ENCODE peak calls at places on chromosomes 11 and 22, in six cellular contexts. One of them, this sample, is unnamed.

GRCh38 chr11:119615003-119615878 is 113.8 kb downstream of the NECTIN1 start:
- DNase-seq in activated naive CD4-positive, alpha-beta T cell treated with anti-CD3 and anti-CD28 coated beads, Interleukin-2, amount 50 U/mL, for 16 hours: no peak
- DNase-seq in HuH-7.5: no peak
- DNase-seq in naive thymus-derived CD8-positive, alpha-beta T cell: no peak
- DNase-seq in stimulated activated CD4-positive, alpha-beta T cell treated with anti-CD3 and anti-CD28 coated beads, TNF-alpha, amount 100 ng/mL, for 48 hours: no peak
- DNase-seq in NCI-H1436 treated with DMSO at 0.1 percent for 48 hours: no peak
- DNase-seq in this sample: peak

GRCh38 chr11:92245700-92246270 is 21.2 kb downstream of the FAT3 start:
- DNase-seq in naive thymus-derived CD8-positive, alpha-beta T cell: no peak
- DNase-seq in HuH-7.5: no peak
- DNase-seq in stimulated activated CD4-positive, alpha-beta T cell treated with anti-CD3 and anti-CD28 coated beads, TNF-alpha, amount 100 ng/mL, for 48 hours: no peak
- DNase-seq in activated naive CD4-positive, alpha-beta T cell treated with anti-CD3 and anti-CD28 coated beads, Interleukin-2, amount 50 U/mL, for 16 hours: no peak
- DNase-seq in NCI-H1436 treated with DMSO at 0.1 percent for 48 hours: no peak
- DNase-seq in this sample: no peak

GRCh38 chr22:37321288-37321687 is 39.0 kb downstream of the CYTH4 start:
- DNase-seq in HuH-7.5: no peak
- DNase-seq in naive thymus-derived CD8-positive, alpha-beta T cell: no peak
- DNase-seq in stimulated activated CD4-positive, alpha-beta T cell treated with anti-CD3 and anti-CD28 coated beads, TNF-alpha, amount 100 ng/mL, for 48 hours: no peak
- DNase-seq in NCI-H1436 treated with DMSO at 0.1 percent for 48 hours: no peak
- DNase-seq in activated naive CD4-positive, alpha-beta T cell treated with anti-CD3 and anti-CD28 coated beads, Interleukin-2, amount 50 U/mL, for 16 hours: no peak
- DNase-seq in this sample: no peak

GRCh38 chr11:15967966-15968365 is 388.4 kb downstream of the SOX6 start:
- DNase-seq in HuH-7.5: no peak
- DNase-seq in NCI-H1436 treated with DMSO at 0.1 percent for 48 hours: no peak
- DNase-seq in naive thymus-derived CD8-positive, alpha-beta T cell: no peak
- DNase-seq in stimulated activated CD4-positive, alpha-beta T cell treated with anti-CD3 and anti-CD28 coated beads, TNF-alpha, amount 100 ng/mL, for 48 hours: no peak
- DNase-seq in activated naive CD4-positive, alpha-beta T cell treated with anti-CD3 and anti-CD28 coated beads, Interleukin-2, amount 50 U/mL, for 16 hours: no peak
- DNase-seq in this sample: no peak

GRCh38 chr11:4763096-4763495 is 6.6 kb downstream of the OR51F1 start:
- DNase-seq in HuH-7.5: no peak
- DNase-seq in stimulated activated CD4-positive, alpha-beta T cell treated with anti-CD3 and anti-CD28 coated beads, TNF-alpha, amount 100 ng/mL, for 48 hours: no peak
- DNase-seq in activated naive CD4-positive, alpha-beta T cell treated with anti-CD3 and anti-CD28 coated beads, Interleukin-2, amount 50 U/mL, for 16 hours: no peak
- DNase-seq in naive thymus-derived CD8-positive, alpha-beta T cell: no peak
- DNase-seq in NCI-H1436 treated with DMSO at 0.1 percent for 48 hours: no peak
- DNase-seq in this sample: peak

GRCh38 chr11:19849107-19849789 is 136.6 kb downstream of the NAV2 start:
- DNase-seq in naive thymus-derived CD8-positive, alpha-beta T cell: no peak
- DNase-seq in activated naive CD4-positive, alpha-beta T cell treated with anti-CD3 and anti-CD28 coated beads, Interleukin-2, amount 50 U/mL, for 16 hours: no peak
- DNase-seq in stimulated activated CD4-positive, alpha-beta T cell treated with anti-CD3 and anti-CD28 coated beads, TNF-alpha, amount 100 ng/mL, for 48 hours: no peak
- DNase-seq in HuH-7.5: no peak
- DNase-seq in NCI-H1436 treated with DMSO at 0.1 percent for 48 hours: no peak
- DNase-seq in this sample: no peak

GRCh38 chr11:57680552-57680874 is 12.6 kb downstream of the ZDHHC5 start:
- DNase-seq in stimulated activated CD4-positive, alpha-beta T cell treated with anti-CD3 and anti-CD28 coated beads, TNF-alpha, amount 100 ng/mL, for 48 hours: no peak
- DNase-seq in HuH-7.5: no peak
- DNase-seq in activated naive CD4-positive, alpha-beta T cell treated with anti-CD3 and anti-CD28 coated beads, Interleukin-2, amount 50 U/mL, for 16 hours: no peak
- DNase-seq in naive thymus-derived CD8-positive, alpha-beta T cell: no peak
- DNase-seq in NCI-H1436 treated with DMSO at 0.1 percent for 48 hours: no peak
- DNase-seq in this sample: no peak

GRCh38 chr11:78690588-78690987 is 115.9 kb upstream of the NARS2 start:
- DNase-seq in activated naive CD4-positive, alpha-beta T cell treated with anti-CD3 and anti-CD28 coated beads, Interleukin-2, amount 50 U/mL, for 16 hours: no peak
- DNase-seq in stimulated activated CD4-positive, alpha-beta T cell treated with anti-CD3 and anti-CD28 coated beads, TNF-alpha, amount 100 ng/mL, for 48 hours: no peak
- DNase-seq in naive thymus-derived CD8-positive, alpha-beta T cell: no peak
- DNase-seq in NCI-H1436 treated with DMSO at 0.1 percent for 48 hours: no peak
- DNase-seq in HuH-7.5: no peak
- DNase-seq in this sample: no peak

GRCh38 chr11:131807876-131808275 is 437.5 kb downstream of the NTM start:
- DNase-seq in naive thymus-derived CD8-positive, alpha-beta T cell: no peak
- DNase-seq in HuH-7.5: no peak
- DNase-seq in stimulated activated CD4-positive, alpha-beta T cell treated with anti-CD3 and anti-CD28 coated beads, TNF-alpha, amount 100 ng/mL, for 48 hours: no peak
- DNase-seq in activated naive CD4-positive, alpha-beta T cell treated with anti-CD3 and anti-CD28 coated beads, Interleukin-2, amount 50 U/mL, for 16 hours: no peak
- DNase-seq in NCI-H1436 treated with DMSO at 0.1 percent for 48 hours: no peak
- DNase-seq in this sample: no peak

GRCh38 chr11:77150836-77151235 is 22.8 kb downstream of the MYO7A start:
- DNase-seq in naive thymus-derived CD8-positive, alpha-beta T cell: no peak
- DNase-seq in activated naive CD4-positive, alpha-beta T cell treated with anti-CD3 and anti-CD28 coated beads, Interleukin-2, amount 50 U/mL, for 16 hours: no peak
- DNase-seq in NCI-H1436 treated with DMSO at 0.1 percent for 48 hours: no peak
- DNase-seq in HuH-7.5: no peak
- DNase-seq in stimulated activated CD4-positive, alpha-beta T cell treated with anti-CD3 and anti-CD28 coated beads, TNF-alpha, amount 100 ng/mL, for 48 hours: no peak
- DNase-seq in this sample: no peak

GRCh38 chr11:5737672-5738071 is 1.4 kb downstream of the OR56B1 start:
- DNase-seq in stimulated activated CD4-positive, alpha-beta T cell treated with anti-CD3 and anti-CD28 coated beads, TNF-alpha, amount 100 ng/mL, for 48 hours: no peak
- DNase-seq in activated naive CD4-positive, alpha-beta T cell treated with anti-CD3 and anti-CD28 coated beads, Interleukin-2, amount 50 U/mL, for 16 hours: no peak
- DNase-seq in HuH-7.5: no peak
- DNase-seq in NCI-H1436 treated with DMSO at 0.1 percent for 48 hours: no peak
- DNase-seq in naive thymus-derived CD8-positive, alpha-beta T cell: no peak
- DNase-seq in this sample: no peak

GRCh38 chr11:68677432-68677831 is 6.9 kb upstream of the GAL start:
- DNase-seq in NCI-H1436 treated with DMSO at 0.1 percent for 48 hours: no peak
- DNase-seq in naive thymus-derived CD8-positive, alpha-beta T cell: no peak
- DNase-seq in HuH-7.5: no peak
- DNase-seq in activated naive CD4-positive, alpha-beta T cell treated with anti-CD3 and anti-CD28 coated beads, Interleukin-2, amount 50 U/mL, for 16 hours: no peak
- DNase-seq in stimulated activated CD4-positive, alpha-beta T cell treated with anti-CD3 and anti-CD28 coated beads, TNF-alpha, amount 100 ng/mL, for 48 hours: no peak
- DNase-seq in this sample: no peak

GRCh38 chr11:14308114-14308896 is 50.7 kb downstream of the RRAS2 start:
- DNase-seq in HuH-7.5: peak
- DNase-seq in NCI-H1436 treated with DMSO at 0.1 percent for 48 hours: no peak
- DNase-seq in activated naive CD4-positive, alpha-beta T cell treated with anti-CD3 and anti-CD28 coated beads, Interleukin-2, amount 50 U/mL, for 16 hours: no peak
- DNase-seq in stimulated activated CD4-positive, alpha-beta T cell treated with anti-CD3 and anti-CD28 coated beads, TNF-alpha, amount 100 ng/mL, for 48 hours: no peak
- DNase-seq in naive thymus-derived CD8-positive, alpha-beta T cell: no peak
- DNase-seq in this sample: peak

GRCh38 chr22:24289138-24289537 is 18.5 kb downstream of the SPECC1L start:
- DNase-seq in HuH-7.5: no peak
- DNase-seq in activated naive CD4-positive, alpha-beta T cell treated with anti-CD3 and anti-CD28 coated beads, Interleukin-2, amount 50 U/mL, for 16 hours: no peak
- DNase-seq in naive thymus-derived CD8-positive, alpha-beta T cell: no peak
- DNase-seq in stimulated activated CD4-positive, alpha-beta T cell treated with anti-CD3 and anti-CD28 coated beads, TNF-alpha, amount 100 ng/mL, for 48 hours: no peak
- DNase-seq in NCI-H1436 treated with DMSO at 0.1 percent for 48 hours: no peak
- DNase-seq in this sample: no peak

GRCh38 chr11:111852103-111852502 is 19.3 kb downstream of the ALG9 start:
- DNase-seq in NCI-H1436 treated with DMSO at 0.1 percent for 48 hours: no peak
- DNase-seq in naive thymus-derived CD8-positive, alpha-beta T cell: no peak
- DNase-seq in stimulated activated CD4-positive, alpha-beta T cell treated with anti-CD3 and anti-CD28 coated beads, TNF-alpha, amount 100 ng/mL, for 48 hours: no peak
- DNase-seq in HuH-7.5: no peak
- DNase-seq in activated naive CD4-positive, alpha-beta T cell treated with anti-CD3 and anti-CD28 coated beads, Interleukin-2, amount 50 U/mL, for 16 hours: no peak
- DNase-seq in this sample: no peak

GRCh38 chr22:40156001-40156516 is 21.7 kb upstream of the TNRC6B start:
- DNase-seq in activated naive CD4-positive, alpha-beta T cell treated with anti-CD3 and anti-CD28 coated beads, Interleukin-2, amount 50 U/mL, for 16 hours: no peak
- DNase-seq in NCI-H1436 treated with DMSO at 0.1 percent for 48 hours: peak
- DNase-seq in stimulated activated CD4-positive, alpha-beta T cell treated with anti-CD3 and anti-CD28 coated beads, TNF-alpha, amount 100 ng/mL, for 48 hours: no peak
- DNase-seq in naive thymus-derived CD8-positive, alpha-beta T cell: no peak
- DNase-seq in HuH-7.5: peak
- DNase-seq in this sample: peak